ENCODE peak calls at places on chromosomes 7 and 10, in six cellular contexts. S is IMR-90, V is H9, T is mesenchymal stem cell, A is H1, P is trophoblast cell. Y is an unnamed sample.

GRCh38 chr10:31582365-31583052 is 263.5 kb downstream of the ZEB1 start:
- DNase-seq in A (no peak), T (peak; percentile 52), S (peak; percentile 47), P (peak; percentile 81), V (no peak), Y (no peak)

GRCh38 chr7:101124376-101125056 is 2.4 kb upstream of the SERPINE1 start:
- DNase-seq in T (peak; percentile 100), A (no peak), V (no peak), S (peak; percentile 88), P (peak; percentile 72), Y (no peak)

GRCh38 chr10:62038609-62039190 is 137.2 kb downstream of the ARID5B start:
- DNase-seq in S (peak; percentile 78), A (no peak), V (peak; percentile 56), T (peak; percentile 79), P (peak; percentile 78), Y (peak; percentile 54)

GRCh38 chr10:101052285-101052684 is 9.5 kb upstream of the KAZALD1 start:
- DNase-seq in A (no peak), P (no peak), T (peak; percentile 48), V (no peak), S (peak; percentile 80), Y (no peak)

GRCh38 chr10:119198438-119198837 is 8.9 kb upstream of the GRK5 start:
- DNase-seq in S (no peak), A (no peak), P (no peak), V (peak; percentile 47), T (no peak), Y (no peak)

GRCh38 chr7:108384721-108385483 is 71.3 kb downstream of the NRCAM start:
- DNase-seq in A (no peak), T (no peak), P (no peak), V (no peak), S (no peak), Y (no peak)

GRCh38 chr7:68505721-68506120 is 1092.6 kb upstream of the AUTS2 start:
- DNase-seq in T (no peak), A (no peak), P (no peak), S (no peak), V (no peak), Y (no peak)

GRCh38 chr10:12847361-12847975 is 154.0 kb downstream of the CCDC3 start:
- DNase-seq in S (no peak), T (no peak), V (peak; percentile 88), A (peak; percentile 63), P (peak; percentile 30), Y (no peak)

GRCh38 chr7:475951-476441 is 43.6 kb downstream of the PDGFA start:
- DNase-seq in S (no peak), A (no peak), T (no peak), V (no peak), P (no peak), Y (no peak)

GRCh38 chr7:122412886-122413285 is 108.3 kb upstream of the FEZF1 start:
- DNase-seq in A (no peak), P (no peak), S (peak; percentile 7), T (peak; percentile 69), V (no peak), Y (no peak)

GRCh38 chr10:34392641-34393170 is 422.4 kb downstream of the PARD3 start:
- DNase-seq in S (peak; percentile 19), V (no peak), A (no peak), T (peak; percentile 26), P (no peak), Y (no peak)

GRCh38 chr7:77575187-77575586 is 38.1 kb downstream of the PTPN12 start:
- DNase-seq in A (no peak), P (no peak), T (no peak), S (no peak), V (no peak), Y (no peak)

GRCh38 chr7:55472928-55473725 is 99.2 kb downstream of the VOPP1 start:
- DNase-seq in S (no peak), V (peak; percentile 20), A (no peak), T (no peak), P (peak; percentile 76), Y (no peak)

GRCh38 chr10:631266-631665 is 58.2 kb downstream of the DIP2C start:
- DNase-seq in T (no peak), P (no peak), S (no peak), V (no peak), A (no peak), Y (no peak)

GRCh38 chr7:100013328-100013676 is 2.1 kb upstream of the ZKSCAN1 start:
- DNase-seq in A (no peak), V (no peak), T (no peak), S (no peak), P (no peak), Y (no peak)

GRCh38 chr7:142876236-142876960 is 9.1 kb downstream of the TRPV6 start:
- DNase-seq in A (no peak), T (no peak), S (no peak), V (no peak), P (no peak), Y (no peak)

GRCh38 chr7:15628876-15629275 is 57.6 kb downstream of the MEOX2 start:
- DNase-seq in A (no peak), S (peak; percentile 3), V (no peak), P (no peak), T (no peak), Y (no peak)

GRCh38 chr7:132065193-132065972 is 509.0 kb upstream of the PODXL start:
- DNase-seq in T (peak; percentile 92), V (no peak), A (peak; percentile 29), S (peak; percentile 95), P (peak; percentile 45), Y (no peak)

DNA sequence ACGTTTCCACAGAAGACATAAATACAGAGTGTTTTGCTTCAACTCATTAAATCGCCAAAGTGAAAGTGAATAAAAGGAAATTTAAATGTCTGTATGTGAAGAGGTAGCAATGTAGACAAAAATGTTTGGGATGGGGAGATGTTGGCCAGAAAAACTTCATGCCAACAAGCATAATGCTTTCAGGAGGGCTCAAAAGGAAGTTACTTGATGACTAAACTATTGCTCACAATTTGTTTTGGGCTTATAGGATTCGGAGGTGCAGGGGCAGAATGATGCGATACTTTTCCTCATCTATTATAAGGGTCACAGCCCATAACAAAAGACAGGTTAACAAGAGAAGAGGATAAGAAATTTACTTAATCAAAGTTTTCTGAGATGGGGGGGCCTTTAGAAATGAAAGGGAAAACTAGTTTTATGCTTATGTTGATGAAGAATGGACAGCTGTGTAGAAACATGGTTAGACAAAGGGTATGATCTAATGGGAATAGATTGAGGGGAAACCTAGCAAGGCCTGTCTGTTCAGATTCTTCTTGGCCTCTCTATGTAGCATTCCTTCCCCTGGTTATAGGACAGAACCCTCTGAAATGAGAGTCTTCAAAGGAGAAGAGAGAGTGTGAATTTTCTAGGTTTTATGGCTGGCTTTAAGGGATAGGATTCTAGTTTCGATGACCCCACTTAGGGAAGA is 898.6 kb downstream of the LRMDA start:
- DNase-seq in V (no peak), T (peak; percentile 27), A (no peak), S (peak; percentile 62), P (peak; percentile 18), Y (no peak)
- H3K18ac ChIP-seq in V (no peak overlapping the region), T (peak overlapping the region; percentile 79), A (no peak overlapping the region), S (peak overlapping the region; percentile 61), P (no peak overlapping the region), Y (no peak overlapping the region)

GRCh38 chr7:130063036-130063435 is 7.3 kb upstream of the KLHDC10 start:
- DNase-seq in A (peak; percentile 17), V (peak; percentile 76), P (peak; percentile 50), T (peak; percentile 45), S (peak; percentile 31), Y (peak; percentile 55)
- H2AFZ ChIP-seq in A (no peak overlapping the region), V (no peak overlapping the region), P (no peak overlapping the region), T (no peak overlapping the region), S (no peak overlapping the region), Y (no peak overlapping the region)

DNA sequence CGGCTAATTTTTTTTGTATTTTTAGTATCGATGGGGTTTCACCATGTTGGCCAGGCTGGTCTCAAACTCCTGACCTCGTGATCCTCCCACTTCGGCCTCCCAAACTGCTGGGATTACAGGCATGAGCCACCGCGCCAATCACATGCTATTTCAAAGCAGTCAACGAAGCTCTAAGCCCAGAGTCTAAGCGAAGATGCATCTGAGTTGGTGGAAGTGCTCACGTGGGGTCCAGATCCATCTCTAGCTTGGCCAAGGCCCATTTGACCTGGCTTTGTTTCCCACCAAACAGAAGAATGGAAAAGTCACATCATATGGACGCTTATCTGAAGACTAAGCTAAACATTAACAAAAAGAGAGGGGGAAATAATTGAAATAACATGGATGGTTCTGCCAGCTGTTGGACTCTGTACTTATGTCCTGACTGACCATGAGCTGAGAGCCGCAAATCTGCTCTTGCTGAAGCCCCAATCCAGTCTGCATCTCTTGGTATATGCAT is 3.8 kb upstream of the GTF2I start:
- DNase-seq in V (no peak), P (no peak), T (no peak), S (no peak), A (no peak), Y (no peak)
- H2BK120ac ChIP-seq in V (no peak overlapping the region), P (no peak overlapping the region), T (no peak overlapping the region), S (no peak overlapping the region), A (peak overlapping the region; percentile 7), Y (no peak overlapping the region)

DNA sequence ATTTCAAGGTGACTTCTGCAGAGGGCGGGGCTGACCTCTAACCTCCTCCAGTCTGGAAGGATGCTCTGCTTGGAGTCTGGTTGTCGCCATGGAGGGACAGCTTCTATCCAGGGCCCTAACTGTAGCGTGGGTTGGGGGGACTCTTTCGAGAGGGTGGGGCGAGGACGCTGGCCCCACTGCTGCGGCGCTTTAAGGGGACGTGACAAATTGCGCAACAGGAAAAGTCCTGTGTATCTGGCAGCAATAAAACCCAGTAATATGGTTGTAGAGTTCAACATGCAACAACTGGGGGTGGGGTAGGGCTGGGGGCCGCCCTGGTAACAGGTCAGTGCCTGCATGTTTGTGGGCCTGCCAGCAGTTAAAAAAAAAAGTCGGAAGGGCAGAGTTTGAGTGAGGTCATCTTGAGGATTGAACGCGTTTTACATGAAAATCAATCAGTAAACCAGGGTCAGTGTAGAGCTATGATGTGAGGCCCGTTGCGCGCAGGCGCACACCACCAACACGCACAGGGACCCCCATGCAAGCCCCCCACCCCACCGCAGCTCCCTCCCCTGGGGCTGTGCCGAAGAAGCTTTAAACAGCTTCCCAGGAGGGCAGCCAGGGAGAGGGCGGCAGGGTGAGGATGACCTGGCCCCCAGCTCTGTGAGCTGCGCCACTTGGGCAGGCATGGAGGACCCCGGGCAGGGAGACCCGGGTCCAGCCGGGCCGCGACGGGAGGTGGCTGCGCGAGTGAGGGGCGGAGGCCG is 4.3 kb downstream of the SHH start:
- DNase-seq in T (no peak), P (no peak), V (peak; percentile 45), S (no peak), A (no peak), Y (no peak)
- H3K18ac ChIP-seq in T (no peak overlapping the region), P (no peak overlapping the region), V (no peak overlapping the region), S (no peak overlapping the region), A (no peak overlapping the region), Y (peak overlapping the region; percentile 76)

DNA sequence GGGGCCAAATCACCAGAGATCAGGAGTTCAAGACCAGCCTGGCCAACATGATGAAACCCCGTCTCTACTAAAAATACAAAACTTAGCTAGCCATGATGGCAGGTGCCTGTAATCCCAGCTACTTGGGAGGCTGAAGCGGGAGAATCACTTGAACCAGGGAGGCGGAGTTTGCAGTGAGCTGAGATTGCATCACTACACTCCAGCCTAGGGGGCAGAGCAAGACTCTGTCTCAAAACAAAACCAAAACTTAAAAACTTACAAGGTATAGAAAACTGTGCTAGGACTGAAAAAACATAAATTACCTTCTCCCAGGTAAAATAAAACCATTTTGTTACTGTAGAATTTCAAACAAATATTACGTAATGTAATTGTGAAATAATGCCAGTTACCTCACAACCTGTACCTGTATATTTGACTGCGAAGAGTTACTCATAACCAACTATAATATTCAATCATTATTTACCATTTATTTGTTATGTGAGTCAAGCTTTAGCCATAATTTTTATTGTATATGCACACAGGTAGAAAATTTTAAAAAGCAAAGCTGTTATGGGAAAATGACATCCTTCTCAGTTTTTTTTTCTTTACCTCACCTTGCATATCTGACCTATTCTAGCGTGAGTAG is 180.9 kb downstream of the SEMA3A start:
- DNase-seq in V (peak; percentile 30), P (no peak), S (no peak), A (no peak), T (no peak), Y (no peak)
- H2AFZ ChIP-seq in V (no peak overlapping the region), P (no peak overlapping the region), S (no peak overlapping the region), A (no peak overlapping the region), T (no peak overlapping the region), Y (no peak overlapping the region)